ENCODE peak calls at places on chromosomes 5 and 9, in five cellular contexts. J is fibroblast of mammary gland, P is RWPE2, R is DND-41, C is tibial artery. D is an unnamed sample.

GRCh38 chr5:95928724-95929253 is 32.9 kb downstream of the ELL2 start:
- DNase-seq in J (no peak), P (no peak), R (peak), C (no peak), D (no peak)

GRCh38 chr5:154761062-154761740 is 6.0 kb downstream of the LARP1 start:
- DNase-seq in J (no peak), P (no peak), R (no peak), C (no peak), D (no peak)

GRCh38 chr9:115400801-115401200 is 282.8 kb upstream of the TNC start:
- DNase-seq in J (peak), P (no peak), R (no peak), C (no peak), D (no peak)

GRCh38 chr5:160278356-160278755 is 34.0 kb downstream of the CCNJL start:
- DNase-seq in J (no peak), P (no peak), R (no peak), C (no peak), D (no peak)

GRCh38 chr5:142769251-142769792 is 855 bp upstream of the ARHGAP26 start:
- DNase-seq in J (no peak), P (no peak), R (no peak), C (no peak), D (no peak)

GRCh38 chr5:32059779-32060178 is 114.3 kb downstream of the GOLPH3 start:
- DNase-seq in J (no peak), P (no peak), R (no peak), C (no peak), D (no peak)

GRCh38 chr9:98707158-98708102 is 1.3 kb downstream of the GABBR2 start:
- DNase-seq in J (peak), P (no peak), R (no peak), C (no peak), D (no peak)

GRCh38 chr5:53712327-53712726 is 151.9 kb downstream of the NDUFS4 start:
- DNase-seq in J (peak), P (no peak), R (no peak), C (no peak), D (no peak)

GRCh38 chr5:141354900-141355469 is at the start of gene PCDHGA4:
- DNase-seq in J (peak), P (no peak), R (no peak), C (no peak), D (no peak)
- TF ChIP-seq CTCF in J (peak), P (peak), R (peak), C (no peak), D (peak)

GRCh38 chr9:21392270-21392669 is 7.1 kb upstream of the IFNA2 start:
- DNase-seq in J (peak), P (no peak), R (no peak), C (no peak), D (no peak)
- TF ChIP-seq CTCF in J (peak), P (no peak), R (peak), C (peak), D (no peak)

DNA sequence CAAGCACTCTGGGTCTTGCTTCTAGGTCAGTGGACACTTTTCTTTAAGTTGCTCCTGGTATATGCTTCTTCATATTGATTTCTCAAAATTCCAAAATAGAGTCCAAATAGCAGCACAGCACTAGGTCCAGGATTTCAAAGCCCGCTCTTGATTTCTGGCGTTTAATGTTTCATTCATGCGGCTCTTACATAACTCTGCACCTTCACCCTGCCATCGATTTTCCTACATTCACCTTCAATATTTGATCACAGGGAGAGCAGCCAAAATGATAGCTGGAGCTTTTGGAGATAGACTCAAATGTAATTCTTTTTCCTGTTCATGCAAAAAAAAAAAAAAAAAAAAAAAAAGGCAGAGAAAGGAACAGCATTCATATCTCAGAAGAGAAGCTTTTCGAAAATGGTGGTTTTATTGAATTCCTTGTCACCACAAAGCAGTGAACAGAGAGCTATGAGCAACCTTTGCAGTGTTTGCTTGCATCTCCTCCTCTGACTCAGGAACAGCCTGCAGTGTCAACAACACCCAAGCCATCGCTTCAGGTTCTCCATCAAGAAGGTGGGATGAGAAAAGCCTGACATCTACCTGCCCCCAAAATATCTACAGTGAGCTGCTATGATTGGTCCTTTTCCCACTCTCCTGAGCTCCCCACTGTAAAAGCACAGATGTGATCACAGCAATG is 97.8 kb downstream of the MED10 start:
- DNase-seq in J (no peak), P (no peak), R (no peak), C (no peak), D (no peak)
- TF ChIP-seq CTCF in J (no peak), P (no peak), R (no peak), C (no peak), D (no peak)

GRCh38 chr5:59385700-59386099 is 507.8 kb downstream of the PDE4D start:
- DNase-seq in J (no peak), P (no peak), R (no peak), C (no peak), D (no peak)

GRCh38 chr5:59380350-59380951 is 513.1 kb downstream of the PDE4D start:
- DNase-seq in J (peak), P (no peak), R (no peak), C (no peak), D (no peak)
- TF ChIP-seq CTCF in J (peak), P (peak), R (peak), C (peak), D (peak)

DNA sequence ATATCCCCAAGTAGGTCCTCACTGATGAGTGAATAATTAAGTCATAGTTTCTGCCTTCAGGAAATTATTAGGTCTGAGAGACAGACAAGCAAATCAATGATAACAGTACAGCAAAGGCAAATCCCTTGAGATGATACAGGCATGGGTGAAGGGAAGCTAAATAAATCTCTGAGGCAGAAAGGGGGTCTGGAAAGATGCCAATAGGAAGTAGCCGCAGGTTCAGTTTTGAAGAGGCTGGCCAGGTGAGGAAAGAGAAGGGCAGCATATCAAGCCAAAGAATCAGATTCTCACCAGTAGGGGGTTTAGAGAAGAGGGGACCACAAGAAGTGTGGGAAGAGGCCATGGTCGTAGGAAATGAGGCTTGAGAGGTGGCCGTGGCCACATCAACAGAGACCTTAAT is 85.8 kb downstream of the KIAA1958 start:
- DNase-seq in J (no peak), P (no peak), R (no peak), C (no peak), D (no peak)
- TF ChIP-seq CTCF in J (no peak), P (no peak), R (no peak), C (no peak), D (no peak)

GRCh38 chr5:23994581-23995370 is 487.4 kb downstream of the PRDM9 start:
- DNase-seq in J (no peak), P (no peak), R (no peak), C (no peak), D (no peak)
- TF ChIP-seq CTCF in J (no peak), P (peak), R (peak), C (no peak), D (no peak)

D was measured in ascending aorta.